ENCODE peak calls at places on chromosomes 11 and 22, in four cellular contexts. J, N, U and S are unnamed samples.

GRCh38 chr11:44469412-44469811 is 96.1 kb upstream of the CD82 start:
- DNase-seq in J (no peak), N (no peak), U (no peak), S (no peak)

GRCh38 chr11:6599884-6600390 is 3.5 kb downstream of the RRP8 start:
- DNase-seq in J (no peak), N (no peak), U (no peak), S (no peak)

GRCh38 chr22:35072939-35073338 is 7.0 kb downstream of the ISX start:
- DNase-seq in J (no peak), N (peak), U (no peak), S (no peak)

GRCh38 chr11:35146074-35146521 is 7.1 kb downstream of the CD44 start:
- DNase-seq in J (no peak), N (no peak), U (no peak), S (no peak)

GRCh38 chr11:18367431-18367830 is 26.9 kb upstream of the LDHA start:
- DNase-seq in J (no peak), N (peak), U (no peak), S (no peak)

GRCh38 chr11:6738590-6738989 is 33.2 kb downstream of the OR2AG2 start:
- DNase-seq in J (no peak), N (no peak), U (no peak), S (no peak)

GRCh38 chr11:91067666-91068065 is 844.8 kb upstream of the CHORDC1 start:
- DNase-seq in J (no peak), N (no peak), U (no peak), S (no peak)

GRCh38 chr11:94964934-94965333 is 8.4 kb downstream of the CWC15 start:
- DNase-seq in J (no peak), N (no peak), U (no peak), S (no peak)

GRCh38 chr11:31340903-31341572 is 28.5 kb downstream of the DCDC1 start:
- DNase-seq in J (peak), N (peak), U (no peak), S (no peak)

GRCh38 chr22:26648011-26648497 is 9.3 kb upstream of the MIAT start:
- DNase-seq in J (peak), N (no peak), U (no peak), S (no peak)

GRCh38 chr22:45478108-45478771 is 24.4 kb upstream of the FBLN1 start:
- DNase-seq in J (no peak), N (peak), U (peak), S (no peak)

GRCh38 chr22:17946691-17947367 is 77.5 kb downstream of the MICAL3 start:
- DNase-seq in J (no peak), N (no peak), U (no peak), S (no peak)

GRCh38 chr11:70270877-70271634 is 566 bp downstream of the PPFIA1 start:
- DNase-seq in J (no peak), N (peak), U (peak), S (no peak)

GRCh38 chr11:119832536-119832935 is 103.5 kb upstream of the NECTIN1 start:
- DNase-seq in J (peak), N (peak), U (no peak), S (no peak)